ENCODE peak calls at places on chromosomes 12 and 14, in six cellular contexts. P, C, L, E, Y and O are unnamed samples. For H3K4me1, the result is how much of the 10 kb centered on the place peaks cover.

GRCh38 chr12:130557876-130558770 is 158.0 kb downstream of the RIMBP2 start:
- DNase-seq in L (no peak), Y (no peak), C (no peak), P (no peak), E (no peak), O (no peak)

GRCh38 chr14:30966415-30967363 is 58.8 kb upstream of the AP4S1 start:
- DNase-seq in E (no peak), L (peak), C (no peak), Y (no peak), P (peak), O (no peak)

GRCh38 chr12:76375939-76376338 is 27.7 kb upstream of the BBS10 start:
- DNase-seq in E (no peak), P (peak), C (no peak), L (no peak), Y (no peak), O (no peak)

GRCh38 chr14:31391473-31391872 is 28.9 kb downstream of the HEATR5A start:
- DNase-seq in L (no peak), C (no peak), P (no peak), Y (no peak), E (no peak), O (no peak)

GRCh38 chr14:101454229-101454628 is 107.1 kb upstream of the DIO3 start:
- DNase-seq in C (no peak), L (no peak), E (no peak), Y (no peak), P (no peak), O (no peak)

GRCh38 chr14:21694425-21694824 is 20.8 kb upstream of the OR4E1 start:
- DNase-seq in C (no peak), L (no peak), P (no peak), Y (no peak), E (no peak), O (no peak)

GRCh38 chr14:99891266-99891665 is 98.1 kb downstream of the EML1 start:
- DNase-seq in C (no peak), L (no peak), E (no peak), Y (no peak), P (no peak), O (no peak)

GRCh38 chr12:49304161-49304560 is 9.2 kb downstream of the PRPH start:
- DNase-seq in L (no peak), C (no peak), Y (no peak), E (no peak), P (peak), O (no peak)

GRCh38 chr12:64470507-64470906 is 18.6 kb downstream of the TBK1 start:
- DNase-seq in Y (no peak), L (no peak), E (no peak), C (no peak), P (no peak), O (no peak)

GRCh38 chr14:94481468-94482131 is 5.6 kb upstream of the SERPINA9 start:
- DNase-seq in E (no peak), L (no peak), P (peak), C (no peak), Y (no peak), O (no peak)

GRCh38 chr12:41979574-41979973 is 165.1 kb downstream of the GXYLT1 start:
- DNase-seq in E (no peak), Y (no peak), L (no peak), P (no peak), C (no peak), O (no peak)

GRCh38 chr12:52415870-52416750 is 10.0 kb upstream of the KRT82 start:
- DNase-seq in Y (peak), P (peak), L (no peak), C (peak), E (peak), O (no peak)

DNA sequence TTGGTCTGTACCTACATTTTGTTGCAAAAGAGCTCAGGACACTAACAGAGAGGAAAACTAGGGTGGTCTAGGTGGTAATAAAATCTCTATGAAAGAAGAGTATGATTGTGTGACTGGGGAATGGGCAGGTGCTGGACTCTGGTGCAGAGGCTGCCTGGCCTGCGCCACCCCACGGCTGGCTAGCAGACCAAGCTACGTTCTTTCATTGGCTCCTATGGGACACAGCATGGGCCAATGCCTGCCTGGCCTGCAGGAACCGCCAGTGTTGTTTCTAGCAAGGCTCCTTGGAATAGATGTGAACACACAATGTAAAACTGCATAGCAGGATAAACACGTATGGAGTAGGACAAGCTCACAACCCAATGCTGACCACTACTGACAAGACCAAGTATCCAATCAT is 51.7 kb upstream of the CORO1C start:
- DNase-seq in Y (no peak), E (no peak), L (no peak), C (no peak), P (no peak), O (no peak)
- H3K4me1 ChIP-seq in Y (under half), E (under half), L (under half), C (under half), P (under half), O (under half)

GRCh38 chr12:109065853-109066193 is 13.4 kb downstream of the USP30 start:
- DNase-seq in C (no peak), P (no peak), Y (no peak), E (no peak), L (no peak), O (no peak)

GRCh38 chr12:109074866-109075265 is 18.4 kb downstream of the ALKBH2 start:
- DNase-seq in E (no peak), C (no peak), L (no peak), Y (no peak), P (no peak), O (no peak)

GRCh38 chr12:109065154-109065852 is 12.9 kb downstream of the USP30 start:
- DNase-seq in P (no peak), C (no peak), Y (no peak), L (no peak), E (no peak), O (no peak)

GRCh38 chr12:109064143-109064542 is 11.8 kb downstream of the USP30 start:
- DNase-seq in L (no peak), Y (no peak), P (no peak), E (no peak), C (no peak), O (no peak)

GRCh38 chr12:109069307-109070231 is 17.2 kb downstream of the USP30 start:
- DNase-seq in P (no peak), Y (no peak), E (no peak), C (no peak), L (no peak), O (no peak)
- TF ChIP-seq POLR2A in P (no peak), Y (no peak), E (no peak), C (no peak), L (no peak), O (no peak)

GRCh38 chr14:24137529-24138395 is 1.8 kb downstream of the PSME1 start:
- DNase-seq in Y (no peak), E (no peak), L (no peak), C (no peak), P (no peak), O (no peak)

GRCh38 chr14:24136684-24137528 is 912 bp downstream of the PSME1 start:
- DNase-seq in Y (no peak), E (no peak), L (no peak), P (no peak), C (no peak), O (no peak)

GRCh38 chr14:24139272-24139934 is 2.0 kb downstream of the EMC9 start:
- DNase-seq in C (no peak), E (no peak), Y (no peak), L (no peak), P (no peak), O (no peak)

GRCh38 chr14:24135834-24136683 is at the start of gene PSME1:
- DNase-seq in Y (peak), L (peak), P (peak), C (peak), E (peak), O (peak)

DNA sequence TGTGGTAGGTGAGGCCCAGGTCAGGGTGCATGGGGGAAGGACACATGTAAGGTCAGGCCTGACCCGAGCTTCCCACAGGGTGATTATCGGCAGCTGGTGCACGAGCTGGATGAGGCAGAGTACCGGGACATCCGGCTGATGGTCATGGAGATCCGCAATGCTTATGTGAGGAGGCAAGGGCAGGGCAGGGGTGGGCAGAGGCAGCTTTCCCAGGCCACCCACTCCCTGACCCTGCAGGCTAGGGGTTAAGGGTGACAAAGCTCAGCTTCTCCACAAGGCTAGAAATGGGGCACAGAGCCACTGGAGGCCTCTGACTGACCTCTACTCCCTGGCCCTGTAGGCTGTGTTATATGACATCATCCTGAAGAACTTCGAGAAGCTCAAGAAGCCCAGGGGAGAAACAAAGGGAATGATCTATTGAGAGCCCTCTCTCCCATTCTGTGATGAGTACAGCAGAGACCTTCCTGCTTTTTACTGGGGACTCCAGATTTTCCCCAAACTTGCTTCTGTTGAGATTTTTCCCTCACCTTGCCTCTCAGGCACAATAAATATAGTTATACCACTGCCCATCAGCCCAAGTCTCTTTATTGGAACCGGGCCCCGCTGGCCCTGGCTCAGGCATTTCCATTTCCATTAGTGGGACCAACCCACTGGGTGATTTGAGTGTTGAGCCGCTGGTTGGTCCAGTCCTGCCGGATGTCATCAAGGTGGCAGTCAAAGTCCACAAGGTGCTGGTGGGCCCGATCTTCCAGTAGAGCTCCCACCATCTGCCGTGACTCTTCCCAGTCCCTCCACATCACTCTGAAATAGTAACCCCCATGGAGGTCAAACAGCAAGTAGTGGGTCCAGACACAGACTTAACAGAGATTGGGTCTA is 2.6 kb downstream of the PSME1 start:
- DNase-seq in C (no peak), L (no peak), E (no peak), Y (no peak), P (no peak), O (no peak)
- H3K4me1 ChIP-seq in C (under half), L (under half), E (under half), Y (under half), P (under half), O (under half)

GRCh38 chr12:106541201-106541600 is 41.6 kb upstream of the RFX4 start:
- DNase-seq in Y (no peak), C (no peak), E (no peak), L (no peak), P (no peak), O (no peak)
- TF ChIP-seq POLR2A in Y (no peak), C (no peak), E (no peak), L (no peak), P (no peak), O (no peak)

GRCh38 chr12:29004066-29004935 is 144.8 kb upstream of the FAR2 start:
- DNase-seq in Y (no peak), L (no peak), E (no peak), P (no peak), C (no peak), O (no peak)
- H3K4me1 ChIP-seq in Y (under half), L (under half), E (under half), P (under half), C (under half), O (under half)

GRCh38 chr12:20283467-20283866 is 84.9 kb upstream of the PDE3A start:
- DNase-seq in P (no peak), C (no peak), L (no peak), E (no peak), Y (no peak), O (no peak)
- TF ChIP-seq POLR2A in P (no peak), C (no peak), L (no peak), E (no peak), Y (no peak), O (no peak)

GRCh38 chr14:54309615-54310014 is 87.2 kb upstream of the CDKN3 start:
- DNase-seq in P (no peak), Y (no peak), C (no peak), L (no peak), E (no peak), O (no peak)
- H3K4me1 ChIP-seq in P (under half), Y (under half), C (under half), L (under half), E (under half), O (under half)

GRCh38 chr12:46500673-46501072 is 128.1 kb upstream of the SLC38A2 start:
- DNase-seq in L (no peak), C (no peak), Y (no peak), E (no peak), P (no peak), O (no peak)
- TF ChIP-seq POLR2A in L (no peak), C (no peak), Y (no peak), E (no peak), P (no peak), O (no peak)